ENCODE peak calls at places on chromosomes 2 and 18, in ten cellular contexts. I, F, P, N, Z, U, Q, V, M and C are unnamed samples.

GRCh38 chr2:231800493-231801091 is 14.3 kb downstream of the COPS7B start:
- DNase-seq in I (no peak), F (no peak), P (no peak), N (peak; percentile 84), Z (peak; percentile 45), U (peak; percentile 58), Q (peak; percentile 53), V (peak; percentile 32), M (no peak), C (peak; percentile 34)

GRCh38 chr2:31219131-31219969 is 2.0 kb upstream of the CAPN14 start:
- DNase-seq in I (no peak), F (no peak), P (no peak), N (no peak), Z (no peak), U (no peak), Q (no peak), V (no peak), M (no peak), C (no peak)

GRCh38 chr2:120431386-120432292 is 85.7 kb downstream of the INHBB start:
- DNase-seq in I (no peak), F (no peak), P (no peak), N (no peak), Z (no peak), U (no peak), Q (no peak), V (no peak), M (no peak), C (no peak)

GRCh38 chr2:241412144-241412543 is 56.1 kb downstream of the FARP2 start:
- DNase-seq in I (no peak), F (no peak), P (peak; percentile 45), N (no peak), Z (peak; percentile 92), U (no peak), Q (no peak), V (no peak), M (no peak), C (peak; percentile 76)

GRCh38 chr2:190468814-190469569 is 60.8 kb downstream of the MFSD6 start:
- DNase-seq in I (no peak), F (peak; percentile 96), P (peak; percentile 87), N (no peak), Z (peak; percentile 98), U (no peak), Q (peak; percentile 93), V (peak; percentile 98), M (no peak), C (peak; percentile 94)

GRCh38 chr2:200618590-200619021 is 32.8 kb downstream of the AOX1 start:
- DNase-seq in I (no peak), F (no peak), P (no peak), N (no peak), Z (peak; percentile 88), U (peak; percentile 40), Q (peak; percentile 48), V (no peak), M (no peak), C (peak; percentile 47)

GRCh38 chr2:96470636-96471035 is 34.5 kb downstream of the NEURL3 start:
- DNase-seq in I (peak; percentile 16), F (no peak), P (no peak), N (peak; percentile 87), Z (peak; percentile 32), U (peak; percentile 78), Q (no peak), V (no peak), M (no peak), C (peak; percentile 6)

GRCh38 chr2:111534816-111535803 is 348.9 kb downstream of the ANAPC1 start:
- DNase-seq in I (no peak), F (no peak), P (peak; percentile 7), N (peak; percentile 58), Z (peak; percentile 47), U (peak; percentile 46), Q (no peak), V (no peak), M (peak; percentile 3), C (peak; percentile 84)

GRCh38 chr2:224086226-224086911 is 47.3 kb upstream of the SERPINE2 start:
- DNase-seq in I (no peak), F (no peak), P (peak; percentile 70), N (no peak), Z (peak; percentile 86), U (no peak), Q (peak; percentile 21), V (no peak), M (no peak), C (peak; percentile 94)

GRCh38 chr2:192749606-192750200 is 555.0 kb upstream of the TMEFF2 start:
- DNase-seq in I (no peak), F (peak; percentile 29), P (peak; percentile 8), N (no peak), Z (peak; percentile 5), U (peak; percentile 38), Q (peak; percentile 64), V (peak; percentile 60), M (no peak), C (no peak)

GRCh38 chr2:151638188-151638933 is 95.9 kb downstream of the NEB start:
- DNase-seq in I (no peak), F (no peak), P (peak; percentile 7), N (peak; percentile 75), Z (peak; percentile 5), U (no peak), Q (peak; percentile 11), V (peak; percentile 31), M (peak; percentile 48), C (peak; percentile 7)

GRCh38 chr18:46174317-46175039 is 70.3 kb downstream of the HAUS1 start:
- DNase-seq in I (no peak), F (peak; percentile 11), P (no peak), N (peak; percentile 83), Z (peak; percentile 39), U (peak; percentile 79), Q (peak; percentile 43), V (no peak), M (peak; percentile 21), C (peak; percentile 49)

GRCh38 chr18:24254071-24254470 is 115.2 kb downstream of the CABYR start:
- DNase-seq in I (no peak), F (no peak), P (no peak), N (no peak), Z (no peak), U (no peak), Q (no peak), V (no peak), M (no peak), C (no peak)

GRCh38 chr2:95121150-95121494 is 486 bp downstream of the MRPS5 start:
- DNase-seq in I (no peak), F (no peak), P (peak; percentile 23), N (no peak), Z (peak; percentile 39), U (no peak), Q (peak; percentile 31), V (peak; percentile 36), M (no peak), C (peak; percentile 47)

GRCh38 chr2:8636041-8636491 is 45.8 kb upstream of the ID2 start:
- DNase-seq in I (no peak), F (no peak), P (no peak), N (no peak), Z (no peak), U (peak; percentile 51), Q (no peak), V (no peak), M (no peak), C (peak; percentile 58)

GRCh38 chr2:233684640-233685039 is 2.9 kb downstream of the UGT1A7 start:
- DNase-seq in I (no peak), F (no peak), P (no peak), N (no peak), Z (no peak), U (no peak), Q (no peak), V (no peak), M (no peak), C (no peak)

GRCh38 chr2:128736046-128736688 is 417.5 kb upstream of the HS6ST1 start:
- DNase-seq in I (no peak), F (no peak), P (no peak), N (no peak), Z (peak; percentile 32), U (no peak), Q (no peak), V (no peak), M (no peak), C (no peak)

GRCh38 chr2:234363647-234364294 is 133.1 kb downstream of the ARL4C start:
- DNase-seq in I (no peak), F (no peak), P (no peak), N (no peak), Z (no peak), U (peak; percentile 21), Q (no peak), V (no peak), M (no peak), C (no peak)

GRCh38 chr18:79403723-79404566 is 8.2 kb downstream of the NFATC1 start:
- DNase-seq in I (no peak), F (no peak), P (no peak), N (peak; percentile 62), Z (no peak), U (no peak), Q (no peak), V (no peak), M (no peak), C (no peak)

GRCh38 chr2:234929002-234929401 is 22.8 kb upstream of the SH3BP4 start:
- DNase-seq in I (no peak), F (no peak), P (no peak), N (no peak), Z (no peak), U (no peak), Q (no peak), V (no peak), M (no peak), C (no peak)

GRCh38 chr2:96256611-96257113 is 9.1 kb downstream of the TMEM127 start:
- DNase-seq in I (no peak), F (no peak), P (no peak), N (no peak), Z (no peak), U (no peak), Q (no peak), V (no peak), M (no peak), C (no peak)

GRCh38 chr2:636151-636621 is 41.0 kb downstream of the TMEM18 start:
- DNase-seq in I (no peak), F (no peak), P (no peak), N (peak; percentile 51), Z (no peak), U (no peak), Q (no peak), V (no peak), M (no peak), C (no peak)

GRCh38 chr2:215711484-215712034 is 275.7 kb upstream of the FN1 start:
- DNase-seq in I (no peak), F (no peak), P (peak; percentile 36), N (no peak), Z (peak; percentile 73), U (no peak), Q (no peak), V (no peak), M (no peak), C (peak; percentile 83)

GRCh38 chr2:152961376-152961775 is 243.0 kb downstream of the ARL6IP6 start:
- DNase-seq in I (no peak), F (no peak), P (no peak), N (no peak), Z (no peak), U (no peak), Q (no peak), V (no peak), M (no peak), C (no peak)

GRCh38 chr2:27303093-27304025 is 4.9 kb downstream of the UCN start:
- DNase-seq in I (no peak), F (peak; percentile 62), P (peak; percentile 83), N (peak; percentile 85), Z (peak; percentile 83), U (peak; percentile 85), Q (peak; percentile 73), V (peak; percentile 87), M (peak; percentile 50), C (peak; percentile 68)

GRCh38 chr2:207983654-207984053 is 41.7 kb downstream of the PLEKHM3 start:
- DNase-seq in I (no peak), F (no peak), P (no peak), N (no peak), Z (no peak), U (no peak), Q (no peak), V (no peak), M (no peak), C (no peak)